ENCODE peak calls at places on chromosomes 12 and 14, in eight cellular contexts. G is thyroid gland; S is effector memory CD4-positive, alpha-beta T cell; Y is lung; R is heart right ventricle; U is testis; M is A673; C is left ventricle myocardium inferior. Z is an unnamed sample.
A peak's percentile ranks its signal among the peaks of the same experiment; 100 is the strongest.

GRCh38 chr12:113056631-113057488 is at the start of gene DTX1:
- DNase-seq in S (peak; percentile 6), R (peak; percentile 41), C (peak; percentile 43), G (peak; percentile 36), U (peak; percentile 58), Y (no peak), M (peak; percentile 12), Z (peak; percentile 41)

GRCh38 chr14:21923820-21924219 is 250.2 kb upstream of the OR4E1 start:
- DNase-seq in R (no peak), C (no peak), S (peak; percentile 12), G (no peak), U (no peak), Y (no peak), M (no peak), Z (no peak)

GRCh38 chr14:57970594-57970993 is 104.7 kb upstream of the SLC35F4 start:
- DNase-seq in Y (no peak), C (no peak), U (no peak), S (no peak), R (no peak), G (peak; percentile 16), M (no peak), Z (no peak)

GRCh38 chr14:52325632-52326031 is 11.5 kb downstream of the PTGER2 start:
- DNase-seq in G (no peak), C (no peak), M (no peak), S (no peak), R (no peak), Y (no peak), U (no peak), Z (no peak)

GRCh38 chr12:115451785-115452736 is 768.1 kb upstream of the TBX3 start:
- DNase-seq in Y (no peak), C (peak; percentile 59), S (no peak), G (peak; percentile 55), U (peak; percentile 64), M (peak; percentile 4), R (peak; percentile 63), Z (peak; percentile 65)

GRCh38 chr14:20583142-20583541 is 4.7 kb downstream of the RNASE11 start:
- DNase-seq in C (no peak), Y (no peak), G (no peak), S (no peak), R (no peak), M (no peak), U (no peak), Z (no peak)

GRCh38 chr12:51992246-51992645 is 14.5 kb upstream of the TAMALIN start:
- DNase-seq in M (no peak), C (no peak), G (no peak), R (no peak), S (no peak), Y (no peak), U (no peak), Z (no peak)

GRCh38 chr14:51648296-51648695 is 3.4 kb upstream of the FRMD6 start:
- DNase-seq in R (no peak), C (no peak), U (no peak), S (no peak), G (no peak), M (no peak), Y (no peak), Z (no peak)

GRCh38 chr12:95498968-95499367 is 25.0 kb downstream of the METAP2 start:
- DNase-seq in S (no peak), C (no peak), G (no peak), Y (no peak), R (no peak), U (no peak), M (no peak), Z (no peak)

GRCh38 chr14:78848234-78848820 is 678.2 kb downstream of the NRXN3 start:
- DNase-seq in R (no peak), S (no peak), C (no peak), M (peak; percentile 50), Y (peak; percentile 34), G (peak; percentile 50), U (peak; percentile 31), Z (peak; percentile 26)

GRCh38 chr12:70824511-70824910 is 96.0 kb downstream of the PTPRR start:
- DNase-seq in G (no peak), S (no peak), U (no peak), M (no peak), Y (no peak), R (no peak), C (no peak), Z (no peak)

GRCh38 chr14:24398943-24399801 is at the start of gene NYNRIN:
- DNase-seq in G (peak; percentile 59), C (peak; percentile 78), Y (no peak), S (peak; percentile 15), M (no peak), U (peak; percentile 68), R (no peak), Z (peak; percentile 40)

GRCh38 chr12:481422-481821 is 21.7 kb downstream of the B4GALNT3 start:
- DNase-seq in M (peak; percentile 25), C (peak; percentile 77), G (no peak), S (no peak), Y (no peak), U (no peak), R (peak; percentile 75), Z (no peak)

GRCh38 chr12:119158004-119158776 is 20.5 kb upstream of the HSPB8 start:
- DNase-seq in R (peak; percentile 51), U (no peak), M (no peak), G (no peak), S (no peak), Y (no peak), C (no peak), Z (no peak)

GRCh38 chr12:69354561-69355187 is 4.9 kb upstream of the YEATS4 start:
- DNase-seq in M (no peak), U (no peak), G (no peak), S (no peak), C (no peak), R (no peak), Y (no peak), Z (no peak)

GRCh38 chr14:74566174-74567125 is 45.6 kb downstream of the LTBP2 start:
- DNase-seq in S (no peak), C (no peak), U (no peak), R (no peak), M (no peak), Y (no peak), G (peak; percentile 28), Z (no peak)

GRCh38 chr12:57330989-57331388 is 80.0 kb upstream of the STAC3 start:
- DNase-seq in S (no peak), G (no peak), C (no peak), M (no peak), U (no peak), R (no peak), Y (no peak), Z (no peak)

GRCh38 chr12:112183591-112184021 is 58.2 kb downstream of the TRAFD1 start:
- DNase-seq in U (no peak), S (no peak), R (no peak), Y (no peak), G (no peak), C (no peak), M (no peak), Z (no peak)

GRCh38 chr12:130162771-130163460 is 652 bp downstream of the FZD10 start:
- DNase-seq in U (no peak), C (no peak), S (no peak), R (no peak), Y (no peak), G (no peak), M (no peak), Z (no peak)

GRCh38 chr12:130160711-130161231 is 1.5 kb upstream of the FZD10 start:
- DNase-seq in G (no peak), C (no peak), R (no peak), U (no peak), M (no peak), S (no peak), Y (no peak), Z (no peak)

GRCh38 chr12:130163461-130164215 is 1.4 kb downstream of the FZD10 start:
- DNase-seq in M (no peak), S (no peak), U (no peak), C (no peak), R (no peak), G (no peak), Y (no peak), Z (no peak)

GRCh38 chr12:130161261-130162231 is 718 bp upstream of the FZD10 start:
- DNase-seq in U (peak; percentile 49), G (peak; percentile 15), S (no peak), C (peak; percentile 27), M (no peak), R (peak; percentile 50), Y (no peak), Z (no peak)

GRCh38 chr12:130162267-130162666 is at the start of gene FZD10:
- DNase-seq in M (no peak), U (peak; percentile 57), R (peak; percentile 40), S (no peak), G (peak; percentile 32), C (peak; percentile 47), Y (no peak), Z (peak; percentile 32)
- H3K4me3 ChIP-seq in M (no peak within 1 kb of the TSS), U (peak within 1 kb of the TSS; percentile 55), R (peak within 1 kb of the TSS; percentile 14), S (no peak within 1 kb of the TSS), G (peak within 1 kb of the TSS; percentile 32), C (peak within 1 kb of the TSS; percentile 62), Y (peak within 1 kb of the TSS; percentile 24), Z (no peak within 1 kb of the TSS)

DNA sequence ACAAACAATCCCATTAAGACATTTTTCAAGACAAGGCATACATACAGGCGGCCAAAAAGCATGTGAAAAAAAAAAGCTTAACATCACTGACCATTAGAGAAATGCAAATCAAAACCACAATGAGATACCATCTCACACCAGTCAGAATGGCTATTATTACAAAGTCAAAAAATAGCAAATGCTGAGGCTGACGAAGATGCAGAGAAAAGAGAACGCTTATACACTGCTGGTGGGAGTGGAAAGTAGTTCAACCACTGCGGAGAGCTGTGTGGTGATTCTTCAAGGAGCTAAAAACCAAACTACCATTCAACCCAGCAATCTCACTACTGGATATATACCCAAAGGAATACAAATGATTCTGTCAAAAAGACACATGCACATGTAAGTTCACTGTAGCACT is 216.7 kb downstream of the FOXG1 start:
- DNase-seq in U (no peak), S (no peak), C (no peak), Y (no peak), G (no peak), R (no peak), M (no peak), Z (no peak)
- H3K9me3 ChIP-seq in U (no peaks in the 10 kb centered on the region), S (peaks cover 3% of the 10 kb centered on the region), C (peaks cover 39% of the 10 kb centered on the region), Y (peaks cover 8% of the 10 kb centered on the region), G (no peaks in the 10 kb centered on the region), R (no peaks in the 10 kb centered on the region), M (no peaks in the 10 kb centered on the region), Z (no peaks in the 10 kb centered on the region)

GRCh38 chr12:109951751-109952150 is 44.4 kb downstream of the GIT2 start:
- DNase-seq in M (no peak), C (peak; percentile 60), U (no peak), R (peak; percentile 29), Y (no peak), S (no peak), G (peak; percentile 87), Z (peak; percentile 58)
- H3K4me3 ChIP-seq in M (no peak overlapping the region), C (no peak overlapping the region), U (no peak overlapping the region), R (no peak overlapping the region), Y (no peak overlapping the region), S (no peak overlapping the region), G (no peak overlapping the region), Z (no peak overlapping the region)

DNA sequence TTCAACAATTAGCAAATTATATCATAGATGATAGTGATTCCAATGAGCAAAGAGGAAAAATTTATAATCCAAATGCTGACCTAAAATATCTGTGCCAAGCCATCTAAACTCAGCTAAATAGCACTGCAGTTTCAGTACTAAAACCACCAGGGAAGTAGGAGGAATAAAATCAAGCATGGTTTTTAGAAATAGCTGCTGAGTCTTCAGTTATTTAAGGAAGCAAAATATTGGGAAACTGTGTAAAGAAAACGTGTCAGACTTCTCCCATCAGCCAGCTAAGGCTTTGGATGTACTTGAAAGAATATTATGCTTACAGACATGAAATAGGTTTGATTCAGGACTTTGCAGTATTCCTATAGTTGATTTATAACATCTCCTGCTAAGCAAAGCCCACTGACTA is 24.7 kb downstream of the CLEC2D start:
- DNase-seq in G (no peak), S (no peak), Y (no peak), R (no peak), U (no peak), C (no peak), M (no peak), Z (no peak)
- H3K9me3 ChIP-seq in G (no peaks in the 10 kb centered on the region), S (peaks cover 17% of the 10 kb centered on the region), Y (no peaks in the 10 kb centered on the region), R (no peaks in the 10 kb centered on the region), U (no peaks in the 10 kb centered on the region), C (peaks cover 43% of the 10 kb centered on the region), M (no peaks in the 10 kb centered on the region), Z (no peaks in the 10 kb centered on the region)